ENCODE peak calls at places on chromosome 19, in seven cellular contexts. P is thoracic aorta; H is CD8-positive, alpha-beta T cell; F is ovary; T is DND-41; Y is neuronal stem cell; J is suprapubic skin. N is an unnamed sample.

GRCh38 chr19:10420444-10421239 is at the start of gene PDE4A:
- DNase-seq in P (no peak), H (no peak), F (no peak), T (peak; percentile 73), Y (no peak), J (no peak), N (peak; percentile 58)

GRCh38 chr19:15124572-15125231 is 17.5 kb downstream of the SYDE1 start:
- DNase-seq in P (no peak), H (peak; percentile 58), F (no peak), T (no peak), Y (no peak), J (no peak), N (no peak)

GRCh38 chr19:17616961-17617806 is 61.7 kb downstream of the COLGALT1 start:
- DNase-seq in P (no peak), H (no peak), F (no peak), T (peak; percentile 12), Y (no peak), J (no peak), N (no peak)

GRCh38 chr19:41426952-41427646 is at the start of gene B3GNT8:
- DNase-seq in P (peak; percentile 39), H (peak; percentile 64), F (peak; percentile 86), T (peak; percentile 51), Y (peak; percentile 59), J (peak; percentile 88), N (peak; percentile 27)

GRCh38 chr19:36638862-36639510 is 27.7 kb downstream of the ZNF461 start:
- DNase-seq in P (no peak), H (no peak), F (no peak), T (no peak), Y (no peak), J (no peak), N (no peak)

GRCh38 chr19:1896508-1896907 is 8.7 kb upstream of the ADAT3 start:
- DNase-seq in P (no peak), H (no peak), F (no peak), T (no peak), Y (no peak), J (no peak), N (no peak)

GRCh38 chr19:32456406-32456805 is 50.8 kb downstream of the DPY19L3 start:
- DNase-seq in P (no peak), H (no peak), F (no peak), T (no peak), Y (no peak), J (no peak), N (no peak)

GRCh38 chr19:33416307-33417215 is 43.1 kb downstream of the CEBPG start:
- DNase-seq in P (no peak), H (peak; percentile 78), F (peak; percentile 62), T (peak; percentile 72), Y (peak; percentile 50), J (no peak), N (peak; percentile 69)

GRCh38 chr19:34990578-34991192 is 9.4 kb upstream of the GRAMD1A start:
- DNase-seq in P (no peak), H (no peak), F (no peak), T (no peak), Y (no peak), J (no peak), N (no peak)

GRCh38 chr19:5314012-5314906 is 26.4 kb downstream of the PTPRS start:
- DNase-seq in P (no peak), H (no peak), F (no peak), T (no peak), Y (no peak), J (no peak), N (no peak)

GRCh38 chr19:6576869-6577281 is 14.1 kb downstream of the CD70 start:
- DNase-seq in P (no peak), H (no peak), F (no peak), T (no peak), Y (no peak), J (no peak), N (no peak)

GRCh38 chr19:57002765-57003164 is 117.0 kb upstream of the USP29 start:
- DNase-seq in P (no peak), H (no peak), F (no peak), T (no peak), Y (no peak), J (no peak), N (no peak)

GRCh38 chr19:46461537-46461936 is 9.8 kb downstream of the PNMA8A start:
- DNase-seq in P (no peak), H (no peak), F (no peak), T (no peak), Y (no peak), J (no peak), N (no peak)

GRCh38 chr19:10920288-10920655 is 8.2 kb downstream of the YIPF2 start:
- DNase-seq in P (no peak), H (no peak), F (no peak), T (no peak), Y (no peak), J (no peak), N (no peak)

GRCh38 chr19:3365447-3366103 is 808 bp upstream of the NFIC start:
- DNase-seq in P (no peak), H (no peak), F (peak; percentile 76), T (no peak), Y (no peak), J (peak; percentile 87), N (no peak)

GRCh38 chr19:39951686-39952085 is 17.3 kb upstream of the FCGBP start:
- DNase-seq in P (no peak), H (peak; percentile 48), F (no peak), T (peak; percentile 2), Y (no peak), J (no peak), N (no peak)

GRCh38 chr19:54017266-54017665 is 25.8 kb downstream of the CACNG6 start:
- DNase-seq in P (no peak), H (no peak), F (no peak), T (no peak), Y (no peak), J (no peak), N (no peak)

GRCh38 chr19:45172173-45172572 is 5.9 kb downstream of the TRAPPC6A start:
- DNase-seq in P (no peak), H (no peak), F (no peak), T (no peak), Y (no peak), J (no peak), N (peak; percentile 19)

GRCh38 chr19:31103228-31103627 is 246.0 kb downstream of the TSHZ3 start:
- DNase-seq in P (no peak), H (no peak), F (no peak), T (no peak), Y (no peak), J (no peak), N (no peak)

GRCh38 chr19:55305491-55305890 is 19.6 kb downstream of the TMEM150B start:
- DNase-seq in P (no peak), H (peak; percentile 61), F (peak; percentile 52), T (peak; percentile 66), Y (no peak), J (no peak), N (peak; percentile 53)

DNA sequence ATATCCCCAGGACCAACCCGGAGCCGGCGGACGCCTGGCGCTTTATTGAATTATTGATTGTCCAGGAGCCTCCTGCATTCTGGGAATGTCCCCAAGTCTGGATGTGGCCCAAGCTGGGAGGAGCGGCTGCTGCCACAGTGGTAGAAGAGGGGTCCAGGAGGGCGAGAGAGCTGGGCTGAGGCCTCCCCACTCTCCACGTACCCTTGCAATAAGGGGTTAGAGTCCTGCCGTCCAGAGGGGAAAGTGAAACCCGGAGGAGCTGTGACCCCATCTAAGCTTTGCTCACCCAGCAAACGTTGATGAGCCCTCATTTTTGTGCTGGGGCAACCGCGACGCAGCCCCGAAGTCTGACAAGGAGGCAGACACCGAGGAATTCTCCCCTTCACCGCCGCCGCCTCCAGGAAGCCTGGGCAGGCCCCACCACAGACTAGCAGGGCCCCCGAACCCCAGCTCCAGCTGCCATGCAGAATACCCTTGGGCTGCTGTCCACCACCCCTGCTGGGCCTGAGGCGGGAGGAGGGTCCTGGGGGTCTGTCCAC is 1.4 kb upstream of the C2CD4C start:
- DNase-seq in P (no peak), H (no peak), F (no peak), T (no peak), Y (no peak), J (peak; percentile 58), N (no peak)
- H3K27me3 ChIP-seq in P (peaks cover 7% of the 10 kb centered on the region), H (peaks cover 7% of the 10 kb centered on the region), F (no peaks in the 10 kb centered on the region), T (peaks cover 7% of the 10 kb centered on the region), Y (peaks cover 10% of the 10 kb centered on the region), J (peaks cover 79% of the 10 kb centered on the region), N (peaks cover 50% of the 10 kb centered on the region)

GRCh38 chr19:38735257-38735686 is 9.0 kb downstream of the CAPN12 start:
- DNase-seq in P (no peak), H (peak; percentile 70), F (peak; percentile 37), T (no peak), Y (no peak), J (no peak), N (no peak)

GRCh38 chr19:38734426-38735256 is 9.6 kb downstream of the CAPN12 start:
- DNase-seq in P (no peak), H (peak; percentile 71), F (peak; percentile 28), T (no peak), Y (no peak), J (no peak), N (no peak)

GRCh38 chr19:38736413-38737280 is 7.6 kb downstream of the CAPN12 start:
- DNase-seq in P (no peak), H (peak; percentile 67), F (peak; percentile 48), T (peak; percentile 27), Y (no peak), J (peak; percentile 81), N (peak; percentile 45)

GRCh38 chr19:38737297-38737865 is 6.9 kb downstream of the CAPN12 start:
- DNase-seq in P (no peak), H (no peak), F (no peak), T (no peak), Y (no peak), J (no peak), N (no peak)

GRCh38 chr19:38736036-38736412 is 8.2 kb downstream of the CAPN12 start:
- DNase-seq in P (no peak), H (peak; percentile 71), F (peak; percentile 43), T (no peak), Y (no peak), J (no peak), N (peak; percentile 43)
- H3K27ac ChIP-seq in P (no peak overlapping the region), H (no peak overlapping the region), F (no peak overlapping the region), T (no peak overlapping the region), Y (no peak overlapping the region), J (peak overlapping the region; percentile 43), N (no peak overlapping the region)

GRCh38 chr19:277581-278165 is 13.5 kb downstream of the PLPP2 start:
- DNase-seq in P (no peak), H (no peak), F (no peak), T (no peak), Y (peak; percentile 63), J (no peak), N (no peak)

GRCh38 chr19:275000-275399 is 16.2 kb downstream of the PLPP2 start:
- DNase-seq in P (no peak), H (no peak), F (no peak), T (no peak), Y (no peak), J (no peak), N (no peak)

GRCh38 chr19:273393-273792 is 17.8 kb downstream of the PLPP2 start:
- DNase-seq in P (no peak), H (peak; percentile 11), F (no peak), T (no peak), Y (no peak), J (no peak), N (no peak)

GRCh38 chr19:277131-277530 is 14.1 kb downstream of the PLPP2 start:
- DNase-seq in P (no peak), H (no peak), F (no peak), T (no peak), Y (no peak), J (no peak), N (no peak)

GRCh38 chr19:275958-276646 is 15.1 kb downstream of the PLPP2 start:
- DNase-seq in P (no peak), H (no peak), F (no peak), T (no peak), Y (no peak), J (no peak), N (no peak)
- H3K27me3 ChIP-seq in P (no peaks in the 10 kb centered on the region), H (no peaks in the 10 kb centered on the region), F (no peaks in the 10 kb centered on the region), T (no peaks in the 10 kb centered on the region), Y (peaks cover 29% of the 10 kb centered on the region), J (peaks cover 34% of the 10 kb centered on the region), N (peaks cover 17% of the 10 kb centered on the region)

GRCh38 chr19:18674616-18675015 is 8.9 kb upstream of the CRTC1 start:
- DNase-seq in P (no peak), H (no peak), F (no peak), T (no peak), Y (no peak), J (no peak), N (no peak)
- H3K27ac ChIP-seq in P (no peak overlapping the region), H (no peak overlapping the region), F (no peak overlapping the region), T (no peak overlapping the region), Y (no peak overlapping the region), J (no peak overlapping the region), N (no peak overlapping the region)

N was measured in CD4-positive, alpha-beta T cell.